ENCODE peak calls at places on chromosomes 12 and 14, in four cellular contexts. C is dermis blood vessel endothelial cell, W is glomerular endothelial cell, X is HCT116. N is an unnamed sample.

GRCh38 chr14:43123544-43123943 is 1383.5 kb downstream of the FSCB start:
- DNase-seq in C (no peak), W (no peak), X (no peak), N (no peak)

GRCh38 chr12:14185441-14186192 is 179.9 kb upstream of the ATF7IP start:
- DNase-seq in C (peak), W (peak), X (peak), N (peak)

GRCh38 chr12:108757842-108758241 is 26.5 kb upstream of the CORO1C start:
- DNase-seq in C (no peak), W (no peak), X (no peak), N (no peak)

GRCh38 chr12:91180577-91180976 is 2.0 kb downstream of the DCN start:
- DNase-seq in C (no peak), W (no peak), X (no peak), N (no peak)

GRCh38 chr14:89501381-89501780 is 84.3 kb upstream of the FOXN3 start:
- DNase-seq in C (no peak), W (no peak), X (no peak), N (no peak)

GRCh38 chr14:96239759-96240158 is 16.3 kb upstream of the BDKRB1 start:
- DNase-seq in C (no peak), W (no peak), X (no peak), N (no peak)

GRCh38 chr12:111434680-111435338 is 29.1 kb downstream of the SH2B3 start:
- DNase-seq in C (peak), W (no peak), X (no peak), N (peak)

GRCh38 chr14:64971890-64972785 is at the start of gene RAB15:
- DNase-seq in C (peak), W (no peak), X (no peak), N (peak)

GRCh38 chr12:14416658-14417057 is 51.2 kb downstream of the ATF7IP start:
- DNase-seq in C (peak), W (peak), X (no peak), N (peak)

GRCh38 chr14:30525833-30526232 is 33.1 kb upstream of the G2E3 start:
- DNase-seq in C (no peak), W (no peak), X (no peak), N (no peak)

GRCh38 chr14:53470351-53471043 is 317.4 kb upstream of the DDHD1 start:
- DNase-seq in C (no peak), W (no peak), X (no peak), N (no peak)

GRCh38 chr14:100522616-100523021 is 64.6 kb downstream of the BEGAIN start:
- DNase-seq in C (no peak), W (no peak), X (no peak), N (no peak)

GRCh38 chr12:59398164-59398563 is 197.7 kb upstream of the SLC16A7 start:
- DNase-seq in C (no peak), W (no peak), X (no peak), N (no peak)

GRCh38 chr12:68761901-68762630 is 16.1 kb downstream of the SLC35E3 start:
- DNase-seq in C (no peak), W (no peak), X (no peak), N (no peak)

GRCh38 chr12:14635776-14636175 is 60.6 kb downstream of the GUCY2C start:
- DNase-seq in C (no peak), W (no peak), X (no peak), N (no peak)

GRCh38 chr12:99386907-99387306 is 260.6 kb upstream of the GARIN6 start:
- DNase-seq in C (no peak), W (no peak), X (peak), N (no peak)

GRCh38 chr12:79557690-79558315 is 133.0 kb downstream of the PAWR start:
- DNase-seq in C (no peak), W (no peak), X (no peak), N (no peak)

GRCh38 chr12:121580959-121581680 is at the start of gene KDM2B:
- DNase-seq in C (peak), W (no peak), X (no peak), N (peak)

GRCh38 chr12:91940322-91940721 is 205.3 kb downstream of the BTG1 start:
- DNase-seq in C (no peak), W (no peak), X (no peak), N (no peak)

GRCh38 chr14:75249251-75249957 is 29.2 kb upstream of the FOS start:
- DNase-seq in C (no peak), W (no peak), X (no peak), N (no peak)

GRCh38 chr14:24418492-24418873 is 11.0 kb downstream of the CBLN3 start:
- DNase-seq in C (peak), W (no peak), X (no peak), N (peak)

GRCh38 chr14:76380991-76381390 is 5.1 kb downstream of the ESRRB start:
- DNase-seq in C (no peak), W (no peak), X (no peak), N (no peak)

GRCh38 chr14:72651081-72651480 is 242.8 kb downstream of the DPF3 start:
- DNase-seq in C (peak), W (no peak), X (no peak), N (peak)

GRCh38 chr12:69161835-69162234 is 77.5 kb upstream of the CPSF6 start:
- DNase-seq in C (no peak), W (no peak), X (no peak), N (no peak)

GRCh38 chr14:104795781-104796681 is 483 bp upstream of the AKT1 start:
- DNase-seq in C (peak), W (no peak), X (no peak), N (peak)